ENCODE peak calls at places on chromosomes 1 and 21, in seven cellular contexts. One of them, this sample, is unnamed.

GRCh38 chr21:45766501-45766900 is 123.0 kb downstream of the PCBP3 start:
- DNase-seq in activated T-helper 1 cell treated with Interleukin-2 at 50 U/mL for 16 hours: no peak
- DNase-seq in CD4-positive, CD25-positive, alpha-beta regulatory T cell: no peak
- DNase-seq in natural killer cell: no peak
- DNase-seq in NCI-H2081 treated with DMSO at 0.1 percent for 48 hours: no peak
- DNase-seq in renal cortical epithelial cell: no peak
- DNase-seq in ELF-1: no peak
- DNase-seq in this sample: no peak

GRCh38 chr1:185292237-185292636 is 24.8 kb downstream of the IVNS1ABP start:
- DNase-seq in activated T-helper 1 cell treated with Interleukin-2 at 50 U/mL for 16 hours: no peak
- DNase-seq in CD4-positive, CD25-positive, alpha-beta regulatory T cell: no peak
- DNase-seq in natural killer cell: no peak
- DNase-seq in NCI-H2081 treated with DMSO at 0.1 percent for 48 hours: no peak
- DNase-seq in renal cortical epithelial cell: no peak
- DNase-seq in ELF-1: no peak
- DNase-seq in this sample: no peak

GRCh38 chr1:41380979-41381690 is 19.9 kb downstream of the FOXO6 start:
- DNase-seq in activated T-helper 1 cell treated with Interleukin-2 at 50 U/mL for 16 hours: no peak
- DNase-seq in CD4-positive, CD25-positive, alpha-beta regulatory T cell: no peak
- DNase-seq in natural killer cell: peak; percentile 41
- DNase-seq in NCI-H2081 treated with DMSO at 0.1 percent for 48 hours: peak; percentile 90
- DNase-seq in renal cortical epithelial cell: peak; percentile 36
- DNase-seq in ELF-1: no peak
- DNase-seq in this sample: no peak

GRCh38 chr1:56617141-56617540 is 28.0 kb upstream of the PRKAA2 start:
- DNase-seq in activated T-helper 1 cell treated with Interleukin-2 at 50 U/mL for 16 hours: no peak
- DNase-seq in CD4-positive, CD25-positive, alpha-beta regulatory T cell: no peak
- DNase-seq in natural killer cell: no peak
- DNase-seq in NCI-H2081 treated with DMSO at 0.1 percent for 48 hours: no peak
- DNase-seq in renal cortical epithelial cell: peak; percentile 68
- DNase-seq in ELF-1: peak; percentile 5
- DNase-seq in this sample: peak; percentile 7

GRCh38 chr1:8462298-8462946 is 144.5 kb downstream of the SLC45A1 start:
- DNase-seq in activated T-helper 1 cell treated with Interleukin-2 at 50 U/mL for 16 hours: no peak
- DNase-seq in CD4-positive, CD25-positive, alpha-beta regulatory T cell: no peak
- DNase-seq in natural killer cell: no peak
- DNase-seq in NCI-H2081 treated with DMSO at 0.1 percent for 48 hours: no peak
- DNase-seq in renal cortical epithelial cell: peak; percentile 66
- DNase-seq in ELF-1: no peak
- DNase-seq in this sample: no peak

GRCh38 chr21:37210799-37211198 is 56.3 kb downstream of the VPS26C start:
- DNase-seq in activated T-helper 1 cell treated with Interleukin-2 at 50 U/mL for 16 hours: no peak
- DNase-seq in CD4-positive, CD25-positive, alpha-beta regulatory T cell: no peak
- DNase-seq in natural killer cell: no peak
- DNase-seq in NCI-H2081 treated with DMSO at 0.1 percent for 48 hours: no peak
- DNase-seq in renal cortical epithelial cell: no peak
- DNase-seq in ELF-1: no peak
- DNase-seq in this sample: no peak

GRCh38 chr1:13764933-13765332 is 64.9 kb downstream of the PRDM2 start:
- DNase-seq in activated T-helper 1 cell treated with Interleukin-2 at 50 U/mL for 16 hours: no peak
- DNase-seq in CD4-positive, CD25-positive, alpha-beta regulatory T cell: no peak
- DNase-seq in natural killer cell: peak; percentile 29
- DNase-seq in NCI-H2081 treated with DMSO at 0.1 percent for 48 hours: no peak
- DNase-seq in renal cortical epithelial cell: no peak
- DNase-seq in ELF-1: peak; percentile 47
- DNase-seq in this sample: no peak

GRCh38 chr1:105678334-105678733 is 1378.1 kb upstream of the PRMT6 start:
- DNase-seq in activated T-helper 1 cell treated with Interleukin-2 at 50 U/mL for 16 hours: no peak
- DNase-seq in CD4-positive, CD25-positive, alpha-beta regulatory T cell: no peak
- DNase-seq in natural killer cell: no peak
- DNase-seq in NCI-H2081 treated with DMSO at 0.1 percent for 48 hours: no peak
- DNase-seq in renal cortical epithelial cell: peak; percentile 44
- DNase-seq in ELF-1: no peak
- DNase-seq in this sample: no peak

GRCh38 chr1:230077011-230077410 is 10.0 kb downstream of the GALNT2 start:
- DNase-seq in activated T-helper 1 cell treated with Interleukin-2 at 50 U/mL for 16 hours: no peak
- DNase-seq in CD4-positive, CD25-positive, alpha-beta regulatory T cell: no peak
- DNase-seq in natural killer cell: no peak
- DNase-seq in NCI-H2081 treated with DMSO at 0.1 percent for 48 hours: no peak
- DNase-seq in renal cortical epithelial cell: no peak
- DNase-seq in ELF-1: no peak
- DNase-seq in this sample: no peak